ENCODE peak calls at places on chromosomes 6 and 20, in four cellular contexts. One of them, this sample, is unnamed.

GRCh38 chr6:28981833-28982475 is 23.2 kb downstream of the ZNF311 start:
- DNase-seq in HCT116: peak; percentile 91
- DNase-seq in breast epithelium: peak; percentile 87
- DNase-seq in endodermal cell: peak; percentile 88
- DNase-seq in this sample: peak; percentile 65

GRCh38 chr6:166615059-166615770 is 11.8 kb downstream of the RPS6KA2 start:
- DNase-seq in HCT116: no peak
- DNase-seq in breast epithelium: no peak
- DNase-seq in endodermal cell: peak; percentile 56
- DNase-seq in this sample: no peak

GRCh38 chr20:52103469-52103910 is 88.1 kb downstream of the ZFP64 start:
- DNase-seq in HCT116: no peak
- DNase-seq in breast epithelium: no peak
- DNase-seq in endodermal cell: peak; percentile 75
- DNase-seq in this sample: no peak

GRCh38 chr20:58310291-58310782 is 822 bp downstream of the RAB22A start:
- DNase-seq in HCT116: no peak
- DNase-seq in breast epithelium: no peak
- DNase-seq in endodermal cell: no peak
- DNase-seq in this sample: no peak

GRCh38 chr6:4253604-4254211 is 118.3 kb upstream of the ECI2 start:
- DNase-seq in HCT116: peak; percentile 10
- DNase-seq in breast epithelium: no peak
- DNase-seq in endodermal cell: no peak
- DNase-seq in this sample: peak; percentile 27

GRCh38 chr6:35924146-35924545 is 3.2 kb upstream of the SRPK1 start:
- DNase-seq in HCT116: no peak
- DNase-seq in breast epithelium: no peak
- DNase-seq in endodermal cell: no peak
- DNase-seq in this sample: no peak

GRCh38 chr20:8721098-8721497 is 347.8 kb upstream of the PLCB4 start:
- DNase-seq in HCT116: peak; percentile 18
- DNase-seq in breast epithelium: peak; percentile 45
- DNase-seq in endodermal cell: peak; percentile 74
- DNase-seq in this sample: no peak

GRCh38 chr6:125918681-125919566 is 37.6 kb upstream of the HINT3 start:
- DNase-seq in HCT116: no peak
- DNase-seq in breast epithelium: peak; percentile 67
- DNase-seq in endodermal cell: no peak
- DNase-seq in this sample: peak; percentile 70

GRCh38 chr20:46348972-46349741 is 40.9 kb upstream of the CDH22 start:
- DNase-seq in HCT116: peak; percentile 13
- DNase-seq in breast epithelium: no peak
- DNase-seq in endodermal cell: peak; percentile 92
- DNase-seq in this sample: no peak

GRCh38 chr6:119966484-119966883 is 616.9 kb upstream of the MAN1A1 start:
- DNase-seq in HCT116: no peak
- DNase-seq in breast epithelium: no peak
- DNase-seq in endodermal cell: peak; percentile 85
- DNase-seq in this sample: no peak

GRCh38 chr6:44666324-44666723 is 278.8 kb downstream of the CDC5L start:
- DNase-seq in HCT116: no peak
- DNase-seq in breast epithelium: no peak
- DNase-seq in endodermal cell: no peak
- DNase-seq in this sample: no peak

GRCh38 chr6:135481786-135482369 is 15.7 kb downstream of the AHI1 start:
- DNase-seq in HCT116: no peak
- DNase-seq in breast epithelium: no peak
- DNase-seq in endodermal cell: no peak
- DNase-seq in this sample: no peak

GRCh38 chr6:104402572-104402971 is 457.1 kb downstream of the HACE1 start:
- DNase-seq in HCT116: no peak
- DNase-seq in breast epithelium: no peak
- DNase-seq in endodermal cell: no peak
- DNase-seq in this sample: no peak

GRCh38 chr20:19583532-19584175 is 174.4 kb upstream of the RIN2 start:
- DNase-seq in HCT116: peak; percentile 13
- DNase-seq in breast epithelium: peak; percentile 37
- DNase-seq in endodermal cell: peak; percentile 98
- DNase-seq in this sample: peak; percentile 11

GRCh38 chr20:41213150-41213820 is 75.9 kb downstream of the PLCG1 start:
- DNase-seq in HCT116: no peak
- DNase-seq in breast epithelium: no peak
- DNase-seq in endodermal cell: no peak
- DNase-seq in this sample: no peak

GRCh38 chr6:87623248-87623647 is 33.3 kb downstream of the ORC3 start:
- DNase-seq in HCT116: no peak
- DNase-seq in breast epithelium: no peak
- DNase-seq in endodermal cell: no peak
- DNase-seq in this sample: peak; percentile 14

GRCh38 chr6:55033021-55033546 is 141.2 kb upstream of the HCRTR2 start:
- DNase-seq in HCT116: no peak
- DNase-seq in breast epithelium: no peak
- DNase-seq in endodermal cell: no peak
- DNase-seq in this sample: no peak

GRCh38 chr6:87213364-87213763 is 58.0 kb downstream of the ZNF292 start:
- DNase-seq in HCT116: peak; percentile 7
- DNase-seq in breast epithelium: peak; percentile 34
- DNase-seq in endodermal cell: peak; percentile 60
- DNase-seq in this sample: no peak

GRCh38 chr20:58746551-58747399 is 54.2 kb downstream of the NPEPL1 start:
- DNase-seq in HCT116: no peak
- DNase-seq in breast epithelium: no peak
- DNase-seq in endodermal cell: peak; percentile 9
- DNase-seq in this sample: no peak

GRCh38 chr20:33518071-33518470 is 28.2 kb downstream of the CBFA2T2 start:
- DNase-seq in HCT116: no peak
- DNase-seq in breast epithelium: no peak
- DNase-seq in endodermal cell: no peak
- DNase-seq in this sample: peak; percentile 25

GRCh38 chr6:140609956-140610355 is 1235.5 kb upstream of the CITED2 start:
- DNase-seq in HCT116: no peak
- DNase-seq in breast epithelium: no peak
- DNase-seq in endodermal cell: no peak
- DNase-seq in this sample: no peak

GRCh38 chr20:37356387-37356786 is 10.4 kb downstream of the SRC start:
- DNase-seq in HCT116: no peak
- DNase-seq in breast epithelium: peak; percentile 76
- DNase-seq in endodermal cell: peak; percentile 41
- DNase-seq in this sample: no peak

GRCh38 chr20:36802326-36803223 is 29.0 kb upstream of the DSN1 start:
- DNase-seq in HCT116: no peak
- DNase-seq in breast epithelium: no peak
- DNase-seq in endodermal cell: no peak
- DNase-seq in this sample: peak; percentile 18

GRCh38 chr6:26205625-26206574 is 118.7 kb downstream of the HFE start:
- DNase-seq in HCT116: peak; percentile 74
- DNase-seq in breast epithelium: peak; percentile 41
- DNase-seq in endodermal cell: peak; percentile 65
- DNase-seq in this sample: no peak

GRCh38 chr6:124968401-124968800 is 6.2 kb downstream of the RNF217 start:
- DNase-seq in HCT116: no peak
- DNase-seq in breast epithelium: no peak
- DNase-seq in endodermal cell: no peak
- DNase-seq in this sample: no peak

GRCh38 chr6:109452181-109452580 is 3.4 kb downstream of the MICAL1 start:
- DNase-seq in HCT116: no peak
- DNase-seq in breast epithelium: no peak
- DNase-seq in endodermal cell: no peak
- DNase-seq in this sample: no peak

GRCh38 chr20:43751167-43752050 is 24.6 kb upstream of the GTSF1L start:
- DNase-seq in HCT116: no peak
- DNase-seq in breast epithelium: no peak
- DNase-seq in endodermal cell: no peak
- DNase-seq in this sample: peak; percentile 62

GRCh38 chr20:3222635-3223600 is 13.6 kb downstream of the ITPA start:
- DNase-seq in HCT116: no peak
- DNase-seq in breast epithelium: peak; percentile 39
- DNase-seq in endodermal cell: no peak
- DNase-seq in this sample: no peak
- TF ChIP-seq CTCF in HCT116: no peak
- TF ChIP-seq CTCF in breast epithelium: no peak
- TF ChIP-seq CTCF in endodermal cell: no peak
- TF ChIP-seq CTCF in this sample: no peak

GRCh38 chr6:46626976-46627375 is 25.6 kb downstream of the CYP39A1 start:
- DNase-seq in HCT116: no peak
- DNase-seq in breast epithelium: no peak
- DNase-seq in endodermal cell: no peak
- DNase-seq in this sample: no peak

GRCh38 chr6:46628976-46629375 is 23.6 kb downstream of the CYP39A1 start:
- DNase-seq in HCT116: no peak
- DNase-seq in breast epithelium: no peak
- DNase-seq in endodermal cell: no peak
- DNase-seq in this sample: no peak

GRCh38 chr6:46628498-46628897 is 24.1 kb downstream of the CYP39A1 start:
- DNase-seq in HCT116: no peak
- DNase-seq in breast epithelium: no peak
- DNase-seq in endodermal cell: no peak
- DNase-seq in this sample: no peak

GRCh38 chr6:46629698-46630097 is 22.9 kb downstream of the CYP39A1 start:
- DNase-seq in HCT116: no peak
- DNase-seq in breast epithelium: no peak
- DNase-seq in endodermal cell: no peak
- DNase-seq in this sample: no peak

GRCh38 chr6:46626228-46626909 is 26.2 kb downstream of the CYP39A1 start:
- DNase-seq in HCT116: peak; percentile 22
- DNase-seq in breast epithelium: no peak
- DNase-seq in endodermal cell: no peak
- DNase-seq in this sample: no peak
- H3K4me3 ChIP-seq in HCT116: no peak overlapping the region
- H3K4me3 ChIP-seq in breast epithelium: no peak overlapping the region
- H3K4me3 ChIP-seq in endodermal cell: no peak overlapping the region
- H3K4me3 ChIP-seq in this sample: no peak overlapping the region

GRCh38 chr6:100099189-100100074 is 105.4 kb upstream of the MCHR2 start:
- DNase-seq in HCT116: peak; percentile 16
- DNase-seq in breast epithelium: no peak
- DNase-seq in endodermal cell: no peak
- DNase-seq in this sample: no peak
- TF ChIP-seq CTCF in HCT116: peak; percentile 37
- TF ChIP-seq CTCF in breast epithelium: no peak
- TF ChIP-seq CTCF in endodermal cell: peak; percentile 79
- TF ChIP-seq CTCF in this sample: peak; percentile 44

DNA sequence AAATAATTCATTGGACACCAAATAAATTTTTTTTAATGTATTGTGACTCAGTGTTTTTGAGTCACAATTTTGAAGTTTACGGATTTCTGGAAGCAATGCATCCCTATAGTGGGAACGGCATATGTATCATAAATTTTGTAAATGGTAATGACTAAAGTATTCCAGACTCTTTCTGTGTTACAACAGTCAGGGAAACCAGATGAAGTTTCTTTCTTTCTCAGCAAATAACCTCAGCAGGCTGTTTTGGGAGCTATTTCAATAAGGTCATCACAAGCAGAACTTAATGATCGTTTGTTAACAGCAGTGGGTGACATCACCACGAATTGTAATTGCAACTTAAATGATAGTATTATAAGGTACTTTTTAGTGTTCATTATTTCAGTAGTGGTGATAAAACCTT is 52.0 kb downstream of the HIVEP1 start:
- DNase-seq in HCT116: no peak
- DNase-seq in breast epithelium: no peak
- DNase-seq in endodermal cell: no peak
- DNase-seq in this sample: peak; percentile 37
- H3K4me3 ChIP-seq in HCT116: no peak overlapping the region
- H3K4me3 ChIP-seq in breast epithelium: no peak overlapping the region
- H3K4me3 ChIP-seq in endodermal cell: no peak overlapping the region
- H3K4me3 ChIP-seq in this sample: no peak overlapping the region

GRCh38 chr6:133551847-133552331 is 310.7 kb downstream of the EYA4 start:
- DNase-seq in HCT116: no peak
- DNase-seq in breast epithelium: no peak
- DNase-seq in endodermal cell: peak; percentile 50
- DNase-seq in this sample: peak; percentile 91

GRCh38 chr6:133550026-133550425 is 308.9 kb downstream of the EYA4 start:
- DNase-seq in HCT116: no peak
- DNase-seq in breast epithelium: no peak
- DNase-seq in endodermal cell: no peak
- DNase-seq in this sample: no peak

GRCh38 chr6:133551436-133551835 is 310.3 kb downstream of the EYA4 start:
- DNase-seq in HCT116: no peak
- DNase-seq in breast epithelium: no peak
- DNase-seq in endodermal cell: no peak
- DNase-seq in this sample: no peak

GRCh38 chr6:133555726-133556125 is 314.6 kb downstream of the EYA4 start:
- DNase-seq in HCT116: no peak
- DNase-seq in breast epithelium: no peak
- DNase-seq in endodermal cell: no peak
- DNase-seq in this sample: no peak

GRCh38 chr6:133553652-133554051 is 312.5 kb downstream of the EYA4 start:
- DNase-seq in HCT116: peak; percentile 56
- DNase-seq in breast epithelium: no peak
- DNase-seq in endodermal cell: peak; percentile 72
- DNase-seq in this sample: peak; percentile 25
- TF ChIP-seq CTCF in HCT116: peak; percentile 54
- TF ChIP-seq CTCF in breast epithelium: peak; percentile 29
- TF ChIP-seq CTCF in endodermal cell: peak; percentile 88
- TF ChIP-seq CTCF in this sample: peak; percentile 60

DNA sequence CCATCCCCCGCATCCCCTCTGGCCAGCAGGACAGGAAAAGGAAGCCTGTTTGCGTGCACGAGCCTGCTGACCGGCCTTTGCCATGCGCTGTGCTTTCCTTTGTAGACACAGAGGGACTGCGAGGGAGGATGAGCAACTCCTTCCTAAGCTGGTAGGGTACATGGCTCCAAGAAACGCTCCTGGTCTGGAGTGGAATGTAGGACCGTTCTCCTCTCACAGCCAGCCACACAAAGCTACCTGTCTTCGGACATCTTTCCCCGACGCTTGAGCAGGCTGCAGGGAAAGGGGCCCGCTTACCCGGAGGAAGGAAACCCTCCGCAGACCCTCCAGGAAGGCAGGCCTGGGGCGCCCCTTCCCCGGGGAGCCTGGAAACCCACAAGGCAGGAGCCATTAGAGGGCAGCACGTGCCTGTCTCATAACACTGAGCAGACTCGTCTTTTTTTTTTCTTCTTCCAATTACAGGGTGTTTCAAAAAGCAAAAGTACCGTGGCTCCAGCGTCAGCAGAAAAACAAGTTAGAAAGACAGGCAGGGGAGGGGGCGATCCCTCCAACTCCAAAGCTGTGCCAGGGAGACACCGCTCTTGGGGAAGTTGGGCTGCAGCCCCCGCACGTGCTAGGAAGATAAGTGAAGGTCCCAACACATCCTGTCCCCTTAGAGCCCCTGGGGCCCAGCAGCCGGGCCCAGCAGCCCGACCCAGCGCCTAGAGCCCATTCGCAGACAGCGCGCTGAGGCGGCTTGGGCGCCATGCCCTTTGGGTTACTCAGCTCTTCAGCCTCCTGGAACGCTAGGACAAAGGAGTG is 136.0 kb downstream of the LY86 start:
- DNase-seq in HCT116: peak; percentile 58
- DNase-seq in breast epithelium: peak; percentile 60
- DNase-seq in endodermal cell: peak; percentile 92
- DNase-seq in this sample: no peak
- H3K4me3 ChIP-seq in HCT116: no peak overlapping the region
- H3K4me3 ChIP-seq in breast epithelium: peak overlapping the region; percentile 69
- H3K4me3 ChIP-seq in endodermal cell: no peak overlapping the region
- H3K4me3 ChIP-seq in this sample: peak overlapping the region; percentile 41

This sample was measured in AG09309.